ENCODE peak calls at places on chromosomes 11 and 22, in seven cellular contexts. A, W, O, C, B, N and M are unnamed samples. For H3K9me3, H3K27me3 and H3K36me3, the result is how much of the 10 kb centered on the place peaks cover.

GRCh38 chr11:1047576-1048156 is 11.1 kb upstream of the MUC6 start:
- DNase-seq in B (no peak), O (no peak), N (no peak), A (no peak), W (no peak), C (no peak), M (no peak)

GRCh38 chr11:22416462-22416861 is 78.3 kb downstream of the SLC17A6 start:
- DNase-seq in C (no peak), O (no peak), A (no peak), N (no peak), B (no peak), W (no peak), M (peak)

GRCh38 chr11:57155838-57156583 is 25.7 kb upstream of the LRRC55 start:
- DNase-seq in N (no peak), C (no peak), A (no peak), W (no peak), B (no peak), O (no peak), M (no peak)

GRCh38 chr11:12276831-12277475 is 100.4 kb upstream of the PARVA start:
- DNase-seq in O (peak), W (no peak), N (peak), A (no peak), B (no peak), C (no peak), M (no peak)

GRCh38 chr11:61022311-61023085 is 51.0 kb downstream of the CD6 start:
- DNase-seq in B (no peak), W (no peak), O (no peak), N (no peak), A (no peak), C (no peak), M (no peak)

GRCh38 chr22:50115693-50116092 is 25.9 kb downstream of the MOV10L1 start:
- DNase-seq in N (no peak), B (no peak), O (no peak), A (peak), C (no peak), W (no peak), M (peak)

GRCh38 chr11:85154294-85154693 is 472.9 kb downstream of the DLG2 start:
- DNase-seq in O (no peak), C (no peak), W (no peak), A (no peak), N (no peak), B (no peak), M (no peak)

GRCh38 chr22:46865642-46866041 is 103.2 kb downstream of the TBC1D22A start:
- DNase-seq in W (no peak), C (no peak), B (no peak), A (no peak), N (no peak), O (no peak), M (no peak)

GRCh38 chr22:21051836-21052400 is 6.2 kb downstream of the LRRC74B start:
- DNase-seq in A (no peak), W (no peak), O (no peak), B (no peak), C (no peak), N (no peak), M (no peak)

GRCh38 chr22:17140022-17140421 is 18.9 kb upstream of the TMEM121B start:
- DNase-seq in N (no peak), B (no peak), C (no peak), O (no peak), W (no peak), A (no peak), M (no peak)

GRCh38 chr11:269146-269890 is 8.9 kb upstream of the NLRP6 start:
- DNase-seq in N (no peak), O (peak), B (peak), C (no peak), A (no peak), W (no peak), M (no peak)

GRCh38 chr11:123145220-123145619 is 49.8 kb downstream of the CLMP start:
- DNase-seq in N (peak), B (peak), O (no peak), C (peak), A (peak), W (no peak), M (peak)

GRCh38 chr11:115721309-115722007 is 217.2 kb upstream of the CADM1 start:
- DNase-seq in W (no peak), O (no peak), N (no peak), A (no peak), C (no peak), B (no peak), M (no peak)

GRCh38 chr22:47919893-47920292 is 1157.4 kb downstream of the TBC1D22A start:
- DNase-seq in C (no peak), W (no peak), O (no peak), A (no peak), B (no peak), N (no peak), M (no peak)

GRCh38 chr22:47918936-47919505 is 1156.6 kb downstream of the TBC1D22A start:
- DNase-seq in O (no peak), B (no peak), W (no peak), A (no peak), C (no peak), N (no peak), M (no peak)

GRCh38 chr22:47921906-47922305 is 1159.5 kb downstream of the TBC1D22A start:
- DNase-seq in B (no peak), A (no peak), O (no peak), C (no peak), N (no peak), W (no peak), M (no peak)

GRCh38 chr22:47920380-47920959 is 1158.0 kb downstream of the TBC1D22A start:
- DNase-seq in N (no peak), O (no peak), W (no peak), A (no peak), C (no peak), B (no peak), M (no peak)

DNA sequence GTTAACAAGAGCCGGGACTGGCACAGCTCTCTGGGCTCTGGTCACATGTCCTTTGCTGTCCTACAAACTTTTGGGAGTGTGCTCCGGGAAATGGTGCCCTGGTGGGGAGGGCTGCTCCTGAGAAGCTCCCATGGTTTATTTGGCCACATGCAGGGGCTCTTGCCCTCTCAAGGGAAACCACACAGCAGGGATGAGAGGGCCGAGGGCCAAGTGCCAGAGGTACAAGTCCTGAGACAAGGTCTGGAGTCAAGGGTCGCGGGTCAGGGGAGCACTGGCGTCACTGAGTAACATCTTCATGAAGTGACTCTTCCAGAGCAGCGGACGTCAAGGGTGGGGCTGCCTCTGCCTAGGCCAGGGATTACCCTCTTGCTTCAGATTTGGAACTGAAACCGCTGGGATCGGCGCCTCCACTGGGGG is 1160.6 kb downstream of the TBC1D22A start:
- DNase-seq in C (no peak), O (peak), B (no peak), N (no peak), A (no peak), W (no peak), M (no peak)
- H3K9me3 ChIP-seq in C (under half), O (under half), B (under half), N (under half), A (under half), W (under half), M (under half)

GRCh38 chr22:27063841-27064240 is 406.5 kb downstream of the MIAT start:
- DNase-seq in O (no peak), B (no peak), A (no peak), W (no peak), C (no peak), N (no peak), M (no peak)

GRCh38 chr22:27062857-27063256 is 405.5 kb downstream of the MIAT start:
- DNase-seq in A (no peak), B (no peak), N (no peak), O (no peak), W (no peak), C (no peak), M (no peak)

GRCh38 chr22:27065259-27065658 is 407.9 kb downstream of the MIAT start:
- DNase-seq in W (no peak), O (no peak), C (no peak), A (no peak), B (no peak), N (no peak), M (no peak)

GRCh38 chr22:27060188-27060587 is 402.8 kb downstream of the MIAT start:
- DNase-seq in W (no peak), A (no peak), N (no peak), O (no peak), C (no peak), B (no peak), M (no peak)

GRCh38 chr22:27063381-27063780 is 406.0 kb downstream of the MIAT start:
- DNase-seq in C (no peak), A (peak), O (no peak), B (no peak), N (no peak), W (no peak), M (no peak)
- H3K27me3 ChIP-seq in C (half or more), A (under half), O (under half), B (under half), N (under half), W (under half), M (half or more)

DNA sequence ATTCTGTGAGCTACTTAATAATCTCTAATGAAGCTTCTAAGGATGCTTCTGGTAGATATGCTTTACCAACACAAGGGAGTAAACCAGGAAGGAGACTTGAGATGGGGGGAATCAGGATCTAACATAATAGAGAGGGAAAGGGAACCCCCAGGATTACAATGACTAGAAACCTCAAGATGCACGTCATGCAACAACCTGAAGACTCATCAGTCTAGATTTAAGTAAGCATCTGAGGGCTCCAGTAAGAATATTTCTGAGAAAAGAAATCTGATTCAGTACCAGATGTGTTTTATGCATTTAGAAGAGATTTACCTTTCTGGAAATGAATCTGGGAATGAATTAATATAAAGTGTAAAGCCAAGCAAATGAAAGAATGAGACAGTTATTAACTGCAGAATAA is 15.2 kb downstream of the KDM4D start:
- DNase-seq in C (no peak), W (no peak), O (no peak), B (no peak), A (no peak), N (no peak), M (no peak)
- H3K36me3 ChIP-seq in C (under half), W (under half), O (under half), B (under half), A (under half), N (under half), M (under half)

GRCh38 chr22:48600171-48600570 is 1227.5 kb downstream of the BRD1 start:
- DNase-seq in O (no peak), W (no peak), N (no peak), C (no peak), A (no peak), B (no peak), M (no peak)
- H3K9me3 ChIP-seq in O (under half), W (under half), N (under half), C (under half), A (under half), B (under half), M (under half)

DNA sequence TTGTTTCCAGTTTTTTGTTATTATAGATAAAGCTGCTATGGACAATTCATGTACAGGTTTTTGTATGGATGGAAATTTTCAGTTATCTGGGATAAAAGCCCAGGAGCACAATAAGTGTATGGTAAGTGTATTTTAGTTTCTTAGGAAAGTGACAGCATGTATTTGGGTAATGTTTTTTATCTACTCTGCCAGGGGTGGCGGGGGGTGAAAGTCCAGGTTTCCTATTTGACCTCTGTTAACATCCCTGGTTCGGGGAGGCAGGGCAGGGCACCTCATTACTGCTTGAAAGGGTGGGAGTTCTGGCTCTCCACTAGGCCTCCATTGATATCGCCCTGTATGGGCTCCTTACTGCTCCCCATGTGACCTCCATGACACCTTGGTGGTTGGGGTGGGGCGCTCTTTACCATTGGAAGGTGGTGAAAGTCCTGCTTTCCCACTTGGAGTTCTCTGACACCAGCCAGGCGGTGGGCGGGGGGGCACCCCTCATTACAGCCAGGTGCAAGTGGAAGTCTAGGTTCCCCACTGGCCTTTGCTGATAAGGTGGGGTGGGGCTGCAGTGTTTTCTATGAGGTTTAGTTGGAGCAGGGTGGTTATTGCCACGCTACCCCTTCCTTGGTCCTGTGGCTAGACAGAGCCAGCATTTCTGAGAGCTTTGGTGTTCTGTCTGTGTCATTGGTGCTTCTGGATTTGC is 5.6 kb upstream of the SLC37A2 start:
- DNase-seq in C (no peak), W (no peak), B (no peak), O (no peak), A (no peak), N (no peak), M (no peak)
- H3K27me3 ChIP-seq in C (under half), W (under half), B (under half), O (under half), A (under half), N (under half), M (under half)